ENCODE peak calls at places on chromosomes 4 and X, in nine cellular contexts. I, U, Z, L, C, D, E, J and G are unnamed samples.

GRCh38 chrX:41406211-41406610 is 40.9 kb upstream of the NYX start:
- DNase-seq in I (no peak), U (no peak), Z (no peak), L (no peak), C (no peak), D (no peak), E (no peak), J (no peak), G (no peak)

GRCh38 chr4:37008199-37008598 is 236.3 kb upstream of the NWD2 start:
- DNase-seq in I (peak; percentile 78), U (no peak), Z (no peak), L (no peak), C (no peak), D (no peak), E (no peak), J (no peak), G (no peak)

GRCh38 chr4:186936496-186937375 is 213.1 kb upstream of the FAT1 start:
- DNase-seq in I (no peak), U (no peak), Z (no peak), L (peak; percentile 36), C (no peak), D (no peak), E (no peak), J (no peak), G (no peak)

GRCh38 chr4:105196523-105197145 is 50.0 kb downstream of the TET2 start:
- DNase-seq in I (no peak), U (no peak), Z (no peak), L (no peak), C (no peak), D (no peak), E (no peak), J (no peak), G (no peak)

GRCh38 chr4:2934077-2934812 is 29.0 kb downstream of the NOP14 start:
- DNase-seq in I (peak; percentile 49), U (peak; percentile 30), Z (peak; percentile 35), L (no peak), C (peak; percentile 82), D (peak; percentile 90), E (peak; percentile 85), J (peak; percentile 67), G (no peak)

GRCh38 chr4:48337726-48338125 is 3.6 kb upstream of the SLAIN2 start:
- DNase-seq in I (no peak), U (no peak), Z (no peak), L (no peak), C (no peak), D (no peak), E (no peak), J (no peak), G (no peak)

GRCh38 chr4:57404463-57404862 is 294.3 kb upstream of the IGFBP7 start:
- DNase-seq in I (no peak), U (no peak), Z (no peak), L (no peak), C (no peak), D (no peak), E (no peak), J (no peak), G (no peak)

GRCh38 chrX:24963823-24964222 is 51.9 kb downstream of the ARX start:
- DNase-seq in I (no peak), U (no peak), Z (no peak), L (no peak), C (no peak), D (no peak), E (no peak), J (peak; percentile 60), G (no peak)

GRCh38 chr4:22444813-22445212 is 71.1 kb downstream of the ADGRA3 start:
- DNase-seq in I (no peak), U (no peak), Z (no peak), L (no peak), C (no peak), D (no peak), E (no peak), J (no peak), G (no peak)

DNA sequence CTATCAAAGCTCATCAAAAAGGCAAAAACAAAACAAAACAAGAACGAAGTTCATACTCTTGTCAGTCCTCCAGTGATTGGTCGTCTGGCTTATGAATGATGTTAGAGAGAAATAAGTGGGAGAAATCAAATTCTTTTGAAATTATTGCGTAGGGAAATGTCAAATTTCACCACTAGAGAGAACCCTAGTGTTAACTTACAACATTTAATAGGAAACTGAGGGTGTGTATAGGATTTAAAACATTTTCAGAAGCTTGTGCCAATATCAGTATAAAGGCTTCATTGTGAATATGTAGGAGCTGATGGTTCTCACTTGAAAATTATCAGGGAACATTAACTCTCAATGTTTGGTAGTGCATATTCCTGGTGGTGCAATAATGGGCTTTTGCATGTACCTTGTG is 17.4 kb downstream of the ADH6 start:
- DNase-seq in I (no peak), U (no peak), Z (no peak), L (peak; percentile 39), C (no peak), D (no peak), E (no peak), J (no peak), G (no peak)
- TF ChIP-seq CTCF in I (no peak), U (no peak), Z (no peak), L (peak; percentile 42), C (no peak), D (peak; percentile 14), E (peak; percentile 40), J (no peak), G (no peak)

DNA sequence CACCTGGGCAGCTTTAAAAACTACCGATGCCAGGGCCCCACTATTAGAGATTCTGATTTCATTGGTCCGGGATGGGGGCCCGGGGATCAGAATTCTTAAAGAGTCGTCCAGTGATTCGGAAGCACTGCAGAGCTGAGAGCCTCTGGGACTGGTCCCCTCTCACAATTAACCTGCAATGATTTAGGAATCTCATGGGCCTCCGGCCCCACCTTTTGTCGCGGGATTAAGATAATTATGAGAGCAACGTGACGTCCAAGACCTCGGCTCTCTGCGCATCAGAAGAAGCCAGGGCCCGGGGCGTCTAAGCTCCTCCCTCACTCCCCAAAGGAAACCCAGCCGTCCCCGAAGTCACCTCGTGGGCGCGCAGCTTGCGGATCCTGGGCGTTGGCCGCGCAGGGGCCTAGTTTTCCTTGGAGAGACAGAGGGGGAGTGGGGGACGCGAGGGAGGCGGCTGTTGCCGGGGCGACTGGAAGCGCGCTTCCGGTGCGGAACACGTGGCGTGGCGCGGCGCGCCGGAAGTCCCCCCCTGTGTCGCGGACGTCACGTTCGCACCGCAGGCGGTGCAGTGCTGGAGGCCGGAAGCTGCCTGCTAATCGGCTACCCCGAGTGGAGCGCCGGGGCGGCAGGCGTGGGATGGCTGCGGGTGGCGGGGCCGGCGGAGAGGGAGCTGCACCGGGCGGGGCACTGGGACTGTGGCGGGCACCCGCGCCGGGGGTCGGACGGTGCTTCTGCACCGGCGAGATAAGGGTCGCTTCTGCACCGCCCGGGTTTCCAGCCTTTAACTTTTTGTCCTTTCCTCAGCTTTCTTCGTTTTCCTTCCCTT is at the start of gene GEMIN8:
- DNase-seq in I (peak; percentile 90), U (peak; percentile 66), Z (peak; percentile 76), L (peak; percentile 82), C (peak; percentile 79), D (peak; percentile 90), E (peak; percentile 91), J (peak; percentile 91), G (peak; percentile 35)
- TF ChIP-seq CTCF in I (no peak), U (no peak), Z (no peak), L (no peak), C (no peak), D (no peak), E (no peak), J (no peak), G (no peak)

DNA sequence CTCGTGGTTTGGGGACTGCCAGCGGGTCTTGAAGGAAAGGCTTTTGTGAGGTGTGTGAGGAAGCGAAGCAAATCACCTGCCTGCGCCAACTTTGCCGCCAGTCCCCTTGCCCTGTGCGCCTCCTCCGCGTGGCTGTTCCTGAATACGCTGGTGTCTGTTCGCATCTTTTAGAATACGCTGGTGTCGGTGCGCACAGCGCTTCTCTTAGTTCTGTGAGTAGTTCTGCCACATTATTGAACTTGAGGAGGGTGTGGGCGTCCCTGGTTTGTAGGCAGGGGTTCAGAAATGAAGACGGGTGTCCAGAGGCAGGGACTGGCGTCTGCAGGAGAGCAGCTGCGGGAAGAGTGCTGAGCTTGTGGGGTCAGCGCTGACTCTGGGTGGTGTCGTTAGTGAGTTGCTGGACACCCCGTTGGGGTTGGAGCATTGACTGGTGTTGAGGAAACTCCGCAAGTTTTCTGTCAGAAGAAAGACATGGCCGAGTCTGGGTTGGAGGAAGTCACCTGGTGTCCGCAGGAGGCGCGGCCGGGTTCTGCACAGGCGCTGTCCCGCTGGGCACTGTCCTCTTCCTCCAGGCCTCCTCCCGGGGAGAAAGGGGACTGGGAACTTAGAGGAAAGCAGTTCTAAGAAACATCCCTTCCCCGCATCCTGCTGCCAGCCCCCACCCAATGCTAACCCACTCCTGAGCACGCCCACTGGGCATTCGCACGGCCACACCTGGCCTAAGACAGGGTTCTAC is 952 bp downstream of the ZNF718 start:
- DNase-seq in I (peak; percentile 63), U (no peak), Z (no peak), L (no peak), C (peak; percentile 50), D (no peak), E (peak; percentile 67), J (peak; percentile 86), G (peak; percentile 31)
- TF ChIP-seq CTCF in I (no peak), U (no peak), Z (no peak), L (no peak), C (no peak), D (no peak), E (no peak), J (peak; percentile 21), G (no peak)

GRCh38 chr4:161647757-161648156 is 516.0 kb downstream of the FSTL5 start:
- DNase-seq in I (no peak), U (no peak), Z (no peak), L (no peak), C (no peak), D (no peak), E (no peak), J (no peak), G (no peak)

DNA sequence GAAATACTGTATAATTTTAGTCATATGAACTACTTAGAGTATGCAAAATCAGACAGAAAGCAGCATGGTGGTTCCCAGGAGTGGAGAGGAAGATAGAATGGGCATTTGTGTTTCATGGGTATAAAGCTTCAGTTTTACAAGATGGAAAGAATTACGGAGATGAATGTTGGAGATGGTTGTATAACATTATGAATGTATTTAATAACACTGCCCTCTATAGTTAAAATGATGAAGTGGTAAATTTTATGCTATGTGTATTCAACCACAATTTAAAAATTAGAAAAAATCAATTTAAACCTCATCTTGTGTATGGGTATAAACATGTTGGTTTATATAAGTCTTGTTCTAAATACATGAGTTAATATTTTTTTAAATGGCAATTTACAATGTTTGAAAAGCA is 521.1 kb downstream of the FSTL5 start:
- DNase-seq in I (no peak), U (no peak), Z (no peak), L (no peak), C (no peak), D (no peak), E (no peak), J (no peak), G (no peak)
- TF ChIP-seq CTCF in I (no peak), U (no peak), Z (peak; percentile 42), L (no peak), C (no peak), D (no peak), E (no peak), J (peak; percentile 34), G (no peak)